ENCODE peak calls at places on chromosomes 5 and 9, in nine cellular contexts. One of them, this sample, is unnamed.

GRCh38 chr9:69391487-69391886 is 66.5 kb downstream of the ENTREP1 start:
- DNase-seq in pancreas: no peak
- DNase-seq in PC-9: no peak
- DNase-seq in CD4-positive, alpha-beta T cell: no peak
- DNase-seq in CD8-positive, alpha-beta T cell: no peak
- DNase-seq in psoas muscle: no peak
- DNase-seq in fibroblast of lung: no peak
- DNase-seq in left ventricle myocardium inferior: no peak
- DNase-seq in osteoblast: no peak
- DNase-seq in this sample: no peak

GRCh38 chr5:31854181-31854624 is 215.3 kb downstream of the PDZD2 start:
- DNase-seq in pancreas: peak
- DNase-seq in PC-9: no peak
- DNase-seq in CD4-positive, alpha-beta T cell: no peak
- DNase-seq in CD8-positive, alpha-beta T cell: no peak
- DNase-seq in psoas muscle: no peak
- DNase-seq in fibroblast of lung: peak
- DNase-seq in left ventricle myocardium inferior: peak
- DNase-seq in osteoblast: peak
- DNase-seq in this sample: no peak

GRCh38 chr5:66113160-66113559 is 30.9 kb upstream of the SREK1 start:
- DNase-seq in pancreas: no peak
- DNase-seq in PC-9: no peak
- DNase-seq in CD4-positive, alpha-beta T cell: no peak
- DNase-seq in CD8-positive, alpha-beta T cell: no peak
- DNase-seq in psoas muscle: no peak
- DNase-seq in fibroblast of lung: peak
- DNase-seq in left ventricle myocardium inferior: no peak
- DNase-seq in osteoblast: no peak
- DNase-seq in this sample: no peak

GRCh38 chr5:118195215-118195614 is 793.1 kb downstream of the DTWD2 start:
- DNase-seq in pancreas: no peak
- DNase-seq in PC-9: no peak
- DNase-seq in CD4-positive, alpha-beta T cell: no peak
- DNase-seq in CD8-positive, alpha-beta T cell: no peak
- DNase-seq in psoas muscle: no peak
- DNase-seq in fibroblast of lung: no peak
- DNase-seq in left ventricle myocardium inferior: no peak
- DNase-seq in osteoblast: no peak
- DNase-seq in this sample: no peak

GRCh38 chr5:131758520-131758900 is 38.3 kb downstream of the FNIP1 start:
- DNase-seq in pancreas: no peak
- DNase-seq in PC-9: no peak
- DNase-seq in CD4-positive, alpha-beta T cell: no peak
- DNase-seq in CD8-positive, alpha-beta T cell: no peak
- DNase-seq in psoas muscle: no peak
- DNase-seq in fibroblast of lung: peak
- DNase-seq in left ventricle myocardium inferior: no peak
- DNase-seq in osteoblast: no peak
- DNase-seq in this sample: no peak

GRCh38 chr5:136028782-136029742 is at the start of gene TGFBI:
- DNase-seq in pancreas: peak
- DNase-seq in PC-9: peak
- DNase-seq in CD4-positive, alpha-beta T cell: no peak
- DNase-seq in CD8-positive, alpha-beta T cell: no peak
- DNase-seq in psoas muscle: peak
- DNase-seq in fibroblast of lung: peak
- DNase-seq in left ventricle myocardium inferior: peak
- DNase-seq in osteoblast: peak
- DNase-seq in this sample: peak

GRCh38 chr9:129669141-129669718 is 3.8 kb downstream of the PRRX2 start:
- DNase-seq in pancreas: no peak
- DNase-seq in PC-9: no peak
- DNase-seq in CD4-positive, alpha-beta T cell: no peak
- DNase-seq in CD8-positive, alpha-beta T cell: no peak
- DNase-seq in psoas muscle: no peak
- DNase-seq in fibroblast of lung: peak
- DNase-seq in left ventricle myocardium inferior: no peak
- DNase-seq in osteoblast: peak
- DNase-seq in this sample: no peak

GRCh38 chr5:36174119-36174518 is 22.2 kb downstream of the SKP2 start:
- DNase-seq in pancreas: no peak
- DNase-seq in PC-9: no peak
- DNase-seq in CD4-positive, alpha-beta T cell: no peak
- DNase-seq in CD8-positive, alpha-beta T cell: no peak
- DNase-seq in psoas muscle: no peak
- DNase-seq in fibroblast of lung: no peak
- DNase-seq in left ventricle myocardium inferior: no peak
- DNase-seq in osteoblast: no peak
- DNase-seq in this sample: no peak

GRCh38 chr9:88781500-88782391 is 209.5 kb upstream of the S1PR3 start:
- DNase-seq in pancreas: no peak
- DNase-seq in PC-9: no peak
- DNase-seq in CD4-positive, alpha-beta T cell: no peak
- DNase-seq in CD8-positive, alpha-beta T cell: no peak
- DNase-seq in psoas muscle: no peak
- DNase-seq in fibroblast of lung: peak
- DNase-seq in left ventricle myocardium inferior: peak
- DNase-seq in osteoblast: peak
- DNase-seq in this sample: no peak

GRCh38 chr5:132489051-132489770 is 1.4 kb downstream of the IRF1 start:
- DNase-seq in pancreas: peak
- DNase-seq in PC-9: no peak
- DNase-seq in CD4-positive, alpha-beta T cell: no peak
- DNase-seq in CD8-positive, alpha-beta T cell: peak
- DNase-seq in psoas muscle: no peak
- DNase-seq in fibroblast of lung: no peak
- DNase-seq in left ventricle myocardium inferior: no peak
- DNase-seq in osteoblast: no peak
- DNase-seq in this sample: no peak

GRCh38 chr5:107331882-107332281 is 338.9 kb downstream of the EFNA5 start:
- DNase-seq in pancreas: no peak
- DNase-seq in PC-9: no peak
- DNase-seq in CD4-positive, alpha-beta T cell: no peak
- DNase-seq in CD8-positive, alpha-beta T cell: no peak
- DNase-seq in psoas muscle: no peak
- DNase-seq in fibroblast of lung: peak
- DNase-seq in left ventricle myocardium inferior: no peak
- DNase-seq in osteoblast: no peak
- DNase-seq in this sample: no peak

GRCh38 chr5:141510160-141510559 is 21.3 kb downstream of the PCDHGC5 start:
- DNase-seq in pancreas: no peak
- DNase-seq in PC-9: no peak
- DNase-seq in CD4-positive, alpha-beta T cell: no peak
- DNase-seq in CD8-positive, alpha-beta T cell: no peak
- DNase-seq in psoas muscle: no peak
- DNase-seq in fibroblast of lung: no peak
- DNase-seq in left ventricle myocardium inferior: no peak
- DNase-seq in osteoblast: no peak
- DNase-seq in this sample: no peak

GRCh38 chr9:117120061-117120460 is 294.8 kb downstream of the ASTN2 start:
- DNase-seq in pancreas: no peak
- DNase-seq in PC-9: no peak
- DNase-seq in CD4-positive, alpha-beta T cell: no peak
- DNase-seq in CD8-positive, alpha-beta T cell: no peak
- DNase-seq in psoas muscle: no peak
- DNase-seq in fibroblast of lung: peak
- DNase-seq in left ventricle myocardium inferior: no peak
- DNase-seq in osteoblast: no peak
- DNase-seq in this sample: no peak

GRCh38 chr5:2039180-2039531 is 156.4 kb upstream of the IRX4 start:
- DNase-seq in pancreas: no peak
- DNase-seq in PC-9: no peak
- DNase-seq in CD4-positive, alpha-beta T cell: no peak
- DNase-seq in CD8-positive, alpha-beta T cell: no peak
- DNase-seq in psoas muscle: no peak
- DNase-seq in fibroblast of lung: no peak
- DNase-seq in left ventricle myocardium inferior: no peak
- DNase-seq in osteoblast: peak
- DNase-seq in this sample: no peak

GRCh38 chr9:116482740-116483139 is 204.4 kb upstream of the TRIM32 start:
- DNase-seq in pancreas: no peak
- DNase-seq in PC-9: peak
- DNase-seq in CD4-positive, alpha-beta T cell: no peak
- DNase-seq in CD8-positive, alpha-beta T cell: no peak
- DNase-seq in psoas muscle: no peak
- DNase-seq in fibroblast of lung: peak
- DNase-seq in left ventricle myocardium inferior: no peak
- DNase-seq in osteoblast: no peak
- DNase-seq in this sample: no peak

GRCh38 chr5:132427285-132428146 is 58.0 kb downstream of the SLC22A5 start:
- DNase-seq in pancreas: peak
- DNase-seq in PC-9: peak
- DNase-seq in CD4-positive, alpha-beta T cell: peak
- DNase-seq in CD8-positive, alpha-beta T cell: peak
- DNase-seq in psoas muscle: no peak
- DNase-seq in fibroblast of lung: no peak
- DNase-seq in left ventricle myocardium inferior: peak
- DNase-seq in osteoblast: peak
- DNase-seq in this sample: no peak

GRCh38 chr5:11037941-11038340 is 276.9 kb upstream of the DAP start:
- DNase-seq in pancreas: no peak
- DNase-seq in PC-9: no peak
- DNase-seq in CD4-positive, alpha-beta T cell: no peak
- DNase-seq in CD8-positive, alpha-beta T cell: no peak
- DNase-seq in psoas muscle: no peak
- DNase-seq in fibroblast of lung: no peak
- DNase-seq in left ventricle myocardium inferior: no peak
- DNase-seq in osteoblast: no peak
- DNase-seq in this sample: no peak

GRCh38 chr5:167489202-167489601 is 802.2 kb upstream of the WWC1 start:
- DNase-seq in pancreas: no peak
- DNase-seq in PC-9: no peak
- DNase-seq in CD4-positive, alpha-beta T cell: no peak
- DNase-seq in CD8-positive, alpha-beta T cell: no peak
- DNase-seq in psoas muscle: no peak
- DNase-seq in fibroblast of lung: peak
- DNase-seq in left ventricle myocardium inferior: no peak
- DNase-seq in osteoblast: peak
- DNase-seq in this sample: no peak

GRCh38 chr9:96616817-96617438 is 2.7 kb downstream of the CDC14B start:
- DNase-seq in pancreas: no peak
- DNase-seq in PC-9: no peak
- DNase-seq in CD4-positive, alpha-beta T cell: no peak
- DNase-seq in CD8-positive, alpha-beta T cell: no peak
- DNase-seq in psoas muscle: no peak
- DNase-seq in fibroblast of lung: no peak
- DNase-seq in left ventricle myocardium inferior: no peak
- DNase-seq in osteoblast: no peak
- DNase-seq in this sample: no peak

GRCh38 chr9:96619491-96620154 is at the start of gene CDC14B:
- DNase-seq in pancreas: peak
- DNase-seq in PC-9: peak
- DNase-seq in CD4-positive, alpha-beta T cell: peak
- DNase-seq in CD8-positive, alpha-beta T cell: peak
- DNase-seq in psoas muscle: peak
- DNase-seq in fibroblast of lung: peak
- DNase-seq in left ventricle myocardium inferior: peak
- DNase-seq in osteoblast: peak
- DNase-seq in this sample: peak

GRCh38 chr9:96619109-96619435 is 571 bp downstream of the CDC14B start:
- DNase-seq in pancreas: peak
- DNase-seq in PC-9: peak
- DNase-seq in CD4-positive, alpha-beta T cell: no peak
- DNase-seq in CD8-positive, alpha-beta T cell: no peak
- DNase-seq in psoas muscle: no peak
- DNase-seq in fibroblast of lung: no peak
- DNase-seq in left ventricle myocardium inferior: no peak
- DNase-seq in osteoblast: no peak
- DNase-seq in this sample: no peak

GRCh38 chr9:96618209-96619108 is 1.2 kb downstream of the CDC14B start:
- DNase-seq in pancreas: peak
- DNase-seq in PC-9: peak
- DNase-seq in CD4-positive, alpha-beta T cell: no peak
- DNase-seq in CD8-positive, alpha-beta T cell: no peak
- DNase-seq in psoas muscle: peak
- DNase-seq in fibroblast of lung: peak
- DNase-seq in left ventricle myocardium inferior: peak
- DNase-seq in osteoblast: peak
- DNase-seq in this sample: no peak

GRCh38 chr9:96617439-96618185 is 2.0 kb downstream of the CDC14B start:
- DNase-seq in pancreas: peak
- DNase-seq in PC-9: no peak
- DNase-seq in CD4-positive, alpha-beta T cell: no peak
- DNase-seq in CD8-positive, alpha-beta T cell: no peak
- DNase-seq in psoas muscle: no peak
- DNase-seq in fibroblast of lung: no peak
- DNase-seq in left ventricle myocardium inferior: no peak
- DNase-seq in osteoblast: peak
- DNase-seq in this sample: peak
- H3K27ac ChIP-seq in pancreas: peak
- H3K27ac ChIP-seq in PC-9: no peak
- H3K27ac ChIP-seq in CD4-positive, alpha-beta T cell: no peak
- H3K27ac ChIP-seq in CD8-positive, alpha-beta T cell: no peak
- H3K27ac ChIP-seq in psoas muscle: peak
- H3K27ac ChIP-seq in fibroblast of lung: no peak
- H3K27ac ChIP-seq in left ventricle myocardium inferior: peak
- H3K27ac ChIP-seq in osteoblast: peak
- H3K27ac ChIP-seq in this sample: peak

GRCh38 chr5:119386945-119387344 is 31.1 kb downstream of the TNFAIP8 start:
- DNase-seq in pancreas: no peak
- DNase-seq in PC-9: no peak
- DNase-seq in CD4-positive, alpha-beta T cell: no peak
- DNase-seq in CD8-positive, alpha-beta T cell: no peak
- DNase-seq in psoas muscle: no peak
- DNase-seq in fibroblast of lung: peak
- DNase-seq in left ventricle myocardium inferior: no peak
- DNase-seq in osteoblast: peak
- DNase-seq in this sample: no peak
- H3K27ac ChIP-seq in pancreas: no peak
- H3K27ac ChIP-seq in PC-9: no peak
- H3K27ac ChIP-seq in CD4-positive, alpha-beta T cell: no peak
- H3K27ac ChIP-seq in CD8-positive, alpha-beta T cell: no peak
- H3K27ac ChIP-seq in psoas muscle: no peak
- H3K27ac ChIP-seq in fibroblast of lung: no peak
- H3K27ac ChIP-seq in left ventricle myocardium inferior: peak
- H3K27ac ChIP-seq in osteoblast: no peak
- H3K27ac ChIP-seq in this sample: no peak

GRCh38 chr5:129019401-129019908 is 54.2 kb downstream of the SLC27A6 start:
- DNase-seq in pancreas: no peak
- DNase-seq in PC-9: no peak
- DNase-seq in CD4-positive, alpha-beta T cell: no peak
- DNase-seq in CD8-positive, alpha-beta T cell: no peak
- DNase-seq in psoas muscle: no peak
- DNase-seq in fibroblast of lung: no peak
- DNase-seq in left ventricle myocardium inferior: no peak
- DNase-seq in osteoblast: no peak
- DNase-seq in this sample: no peak
- H3K27ac ChIP-seq in pancreas: no peak
- H3K27ac ChIP-seq in PC-9: no peak
- H3K27ac ChIP-seq in CD4-positive, alpha-beta T cell: no peak
- H3K27ac ChIP-seq in CD8-positive, alpha-beta T cell: no peak
- H3K27ac ChIP-seq in psoas muscle: no peak
- H3K27ac ChIP-seq in fibroblast of lung: no peak
- H3K27ac ChIP-seq in left ventricle myocardium inferior: no peak
- H3K27ac ChIP-seq in osteoblast: no peak
- H3K27ac ChIP-seq in this sample: no peak

DNA sequence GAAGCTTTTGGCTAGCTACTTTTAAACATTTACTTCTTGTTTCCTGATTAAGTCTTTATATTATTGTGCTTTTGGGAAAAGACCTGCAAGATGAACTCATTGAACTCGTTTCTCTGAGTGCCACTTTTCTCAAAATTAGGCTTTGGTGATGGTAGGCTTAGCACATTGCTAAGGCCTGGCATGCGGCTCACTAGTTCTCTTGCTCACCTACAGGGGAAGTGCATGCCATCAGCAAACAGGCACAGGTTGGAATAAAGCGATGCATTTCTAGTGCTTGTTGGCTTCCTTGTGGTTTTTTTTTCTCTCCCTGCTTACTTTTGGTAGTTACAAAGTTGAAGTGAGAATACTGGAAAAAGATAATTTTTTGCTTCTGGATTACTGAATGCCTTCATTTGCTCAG is 41.4 kb downstream of the TLE4 start:
- DNase-seq in pancreas: no peak
- DNase-seq in PC-9: no peak
- DNase-seq in CD4-positive, alpha-beta T cell: no peak
- DNase-seq in CD8-positive, alpha-beta T cell: no peak
- DNase-seq in psoas muscle: no peak
- DNase-seq in fibroblast of lung: no peak
- DNase-seq in left ventricle myocardium inferior: no peak
- DNase-seq in osteoblast: no peak
- DNase-seq in this sample: no peak
- H3K27ac ChIP-seq in pancreas: no peak
- H3K27ac ChIP-seq in PC-9: no peak
- H3K27ac ChIP-seq in CD4-positive, alpha-beta T cell: no peak
- H3K27ac ChIP-seq in CD8-positive, alpha-beta T cell: no peak
- H3K27ac ChIP-seq in psoas muscle: no peak
- H3K27ac ChIP-seq in fibroblast of lung: no peak
- H3K27ac ChIP-seq in left ventricle myocardium inferior: no peak
- H3K27ac ChIP-seq in osteoblast: no peak
- H3K27ac ChIP-seq in this sample: no peak